ENCODE peak calls at places on chromosomes 4 and X, in five cellular contexts. U is uterus, R is hepatocyte, M is pancreas, C is sigmoid colon. Y is an unnamed sample.
A peak's percentile ranks its signal among the peaks of the same experiment; 100 is the strongest.

GRCh38 chr4:182010876-182011275 is 232.3 kb upstream of the TENM3 start:
- DNase-seq in U (no peak), R (no peak), M (no peak), C (no peak), Y (peak; percentile 34)

GRCh38 chr4:144591401-144591800 is 54.6 kb upstream of the HHIP start:
- DNase-seq in U (no peak), R (peak; percentile 58), M (no peak), C (no peak), Y (peak; percentile 29)

GRCh38 chrX:63453571-63453970 is 102.4 kb upstream of the SPIN4 start:
- DNase-seq in U (no peak), R (no peak), M (no peak), C (no peak), Y (no peak)

GRCh38 chr4:105147226-105148151 is 813 bp downstream of the TET2 start:
- DNase-seq in U (no peak), R (peak; percentile 48), M (peak; percentile 62), C (peak; percentile 66), Y (peak; percentile 81)

GRCh38 chr4:126850286-126850685 is 782.5 kb upstream of the INTU start:
- DNase-seq in U (no peak), R (peak; percentile 12), M (no peak), C (no peak), Y (peak; percentile 43)

GRCh38 chrX:24498181-24498580 is 33.1 kb downstream of the PDK3 start:
- DNase-seq in U (peak; percentile 23), R (peak; percentile 26), M (no peak), C (peak; percentile 74), Y (no peak)

GRCh38 chr4:15147709-15148651 is 145.7 kb downstream of the CPEB2 start:
- DNase-seq in U (no peak), R (no peak), M (no peak), C (no peak), Y (no peak)

GRCh38 chrX:66001596-66001995 is 38.3 kb downstream of the VSIG4 start:
- DNase-seq in U (no peak), R (no peak), M (no peak), C (no peak), Y (no peak)

GRCh38 chr4:89489338-89489771 is 181.8 kb upstream of the GPRIN3 start:
- DNase-seq in U (no peak), R (no peak), M (no peak), C (no peak), Y (no peak)

GRCh38 chr4:112951362-112951962 is 98.0 kb upstream of the ANK2 start:
- DNase-seq in U (no peak), R (peak; percentile 12), M (no peak), C (no peak), Y (peak; percentile 53)

GRCh38 chrX:63275127-63275526 is 76.0 kb downstream of the SPIN4 start:
- DNase-seq in U (no peak), R (peak; percentile 13), M (peak; percentile 75), C (no peak), Y (peak; percentile 44)

GRCh38 chrX:136765957-136766356 is 14.8 kb downstream of the ARHGEF6 start:
- DNase-seq in U (no peak), R (no peak), M (no peak), C (no peak), Y (peak; percentile 45)

GRCh38 chr4:87213425-87213824 is 7.0 kb downstream of the KLHL8 start:
- DNase-seq in U (no peak), R (no peak), M (no peak), C (no peak), Y (peak; percentile 39)

GRCh38 chr4:8159522-8160232 is 1.1 kb upstream of the ABLIM2 start:
- DNase-seq in U (no peak), R (no peak), M (no peak), C (no peak), Y (peak; percentile 84)

GRCh38 chrX:48580662-48581061 is 6.4 kb downstream of the RBM3 start:
- DNase-seq in U (no peak), R (no peak), M (no peak), C (no peak), Y (no peak)

GRCh38 chrX:41384041-41384705 is 50.2 kb downstream of the DDX3X start:
- DNase-seq in U (peak; percentile 55), R (peak; percentile 76), M (no peak), C (peak; percentile 75), Y (peak; percentile 65)

GRCh38 chrX:56281789-56282188 is 49.6 kb downstream of the KLF8 start:
- DNase-seq in U (no peak), R (peak; percentile 15), M (no peak), C (no peak), Y (peak; percentile 35)

GRCh38 chr4:54654753-54655152 is 3.0 kb upstream of the KIT start:
- DNase-seq in U (no peak), R (no peak), M (no peak), C (no peak), Y (no peak)

GRCh38 chr4:99366491-99366890 is 13.9 kb upstream of the ADH1C start:
- DNase-seq in U (no peak), R (no peak), M (no peak), C (no peak), Y (no peak)

GRCh38 chr4:185412412-185412811 is 13.4 kb downstream of the UFSP2 start:
- DNase-seq in U (no peak), R (no peak), M (no peak), C (no peak), Y (no peak)

GRCh38 chr4:40702800-40703151 is 47.0 kb upstream of the NSUN7 start:
- DNase-seq in U (no peak), R (no peak), M (no peak), C (no peak), Y (no peak)

DNA sequence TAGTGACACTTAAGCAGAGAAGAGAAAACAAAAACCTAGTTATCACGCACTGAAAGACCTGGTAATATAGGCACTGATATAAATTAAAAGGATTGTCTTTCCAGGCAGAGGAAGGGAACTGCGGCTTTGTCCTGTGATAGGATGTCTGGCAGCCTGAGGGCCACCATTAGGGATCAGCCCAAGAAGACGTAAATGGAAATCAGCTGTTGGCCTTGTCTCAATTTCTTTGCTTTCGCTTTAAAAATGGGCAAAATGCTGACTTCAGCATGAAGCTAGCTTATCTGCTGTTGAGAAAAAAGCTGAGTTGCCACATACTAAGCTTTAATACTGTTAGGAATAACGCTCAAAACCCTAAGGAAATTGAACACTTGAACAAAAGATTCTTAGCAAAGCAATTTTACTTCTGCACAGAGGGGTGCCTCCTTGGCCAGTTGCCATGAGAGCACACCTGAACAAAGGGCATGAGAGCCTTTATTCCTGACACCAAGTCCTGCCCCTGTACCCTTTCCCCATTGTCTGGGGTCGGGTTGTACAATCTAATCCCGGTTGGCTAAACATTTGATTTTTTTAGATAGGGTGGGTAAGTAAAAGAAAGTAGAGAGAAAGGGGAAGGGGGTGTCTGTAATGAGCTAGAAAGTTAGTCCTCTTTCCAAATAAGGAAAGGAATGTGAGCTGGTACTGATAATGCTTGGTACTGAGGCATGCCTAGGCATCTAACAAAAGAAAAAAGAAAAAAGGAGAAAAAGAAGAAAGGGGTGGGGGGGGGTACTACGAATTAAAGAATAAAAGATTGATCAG is 85.2 kb upstream of the UCP1 start:
- DNase-seq in U (no peak), R (peak; percentile 70), M (no peak), C (no peak), Y (no peak)
- H3K27ac ChIP-seq in U (peak overlapping the region; percentile 50), R (peak overlapping the region; percentile 96), M (no peak overlapping the region), C (peak overlapping the region; percentile 16), Y (no peak overlapping the region)

GRCh38 chr4:152673489-152673888 is 6.3 kb downstream of the TMEM154 start:
- DNase-seq in U (no peak), R (no peak), M (no peak), C (no peak), Y (no peak)

GRCh38 chr4:152678841-152679240 is 956 bp downstream of the TMEM154 start:
- DNase-seq in U (no peak), R (no peak), M (no peak), C (no peak), Y (no peak)

GRCh38 chr4:152679414-152680281 is at the start of gene TMEM154:
- DNase-seq in U (peak; percentile 18), R (peak; percentile 74), M (peak; percentile 79), C (peak; percentile 72), Y (peak; percentile 83)

GRCh38 chr4:152674359-152674758 is 5.4 kb downstream of the TMEM154 start:
- DNase-seq in U (no peak), R (no peak), M (no peak), C (no peak), Y (no peak)

GRCh38 chr4:152676052-152676854 is 3.5 kb downstream of the TMEM154 start:
- DNase-seq in U (no peak), R (no peak), M (no peak), C (no peak), Y (no peak)
- H3K4me3 ChIP-seq in U (no peak overlapping the region), R (no peak overlapping the region), M (no peak overlapping the region), C (no peak overlapping the region), Y (no peak overlapping the region)

DNA sequence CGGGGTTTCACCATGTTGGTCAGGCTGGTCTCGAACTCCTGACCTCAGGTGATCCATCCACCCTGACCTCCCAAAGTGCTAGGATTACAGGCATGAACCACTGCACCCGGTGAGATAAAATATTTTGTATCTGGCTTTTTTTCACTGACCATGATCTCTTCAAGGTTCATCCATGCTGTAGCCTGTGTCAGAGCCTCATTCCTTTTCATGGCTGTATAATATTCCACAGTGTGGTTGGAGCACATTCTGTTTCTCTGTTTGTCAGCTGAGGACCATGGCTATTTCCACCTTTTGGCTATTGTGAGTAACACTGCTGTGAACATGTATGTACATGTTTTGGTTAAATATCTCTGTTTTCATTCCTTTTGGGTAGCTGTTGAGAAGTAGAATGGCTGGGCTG is 169.2 kb downstream of the SHOX start:
- DNase-seq in U (no peak), R (no peak), M (no peak), C (no peak), Y (no peak)
- H3K27me3 ChIP-seq in U (no peaks in the 10 kb centered on the region), R (no peaks in the 10 kb centered on the region), M (no peaks in the 10 kb centered on the region), C (no peaks in the 10 kb centered on the region), Y (peaks cover 4% of the 10 kb centered on the region)

DNA sequence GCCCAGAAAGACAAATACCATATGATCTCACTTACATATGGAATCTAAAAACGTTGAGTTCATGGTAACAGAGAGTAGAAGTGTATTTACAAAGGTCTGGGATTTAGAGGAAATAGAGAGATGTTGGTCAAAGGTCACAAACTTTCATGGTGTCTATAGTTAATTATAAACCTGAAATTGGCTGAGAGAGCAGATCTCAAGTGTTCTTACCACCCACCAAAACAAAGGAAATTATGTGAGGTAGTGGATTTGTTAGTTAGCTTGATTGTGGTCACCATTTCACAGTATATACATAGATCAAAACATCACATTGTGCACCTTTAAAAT is 186.8 kb downstream of the NWD2 start:
- DNase-seq in U (no peak), R (peak; percentile 58), M (no peak), C (no peak), Y (no peak)
- H3K27ac ChIP-seq in U (no peak overlapping the region), R (peak overlapping the region; percentile 92), M (peak overlapping the region; percentile 21), C (no peak overlapping the region), Y (no peak overlapping the region)

DNA sequence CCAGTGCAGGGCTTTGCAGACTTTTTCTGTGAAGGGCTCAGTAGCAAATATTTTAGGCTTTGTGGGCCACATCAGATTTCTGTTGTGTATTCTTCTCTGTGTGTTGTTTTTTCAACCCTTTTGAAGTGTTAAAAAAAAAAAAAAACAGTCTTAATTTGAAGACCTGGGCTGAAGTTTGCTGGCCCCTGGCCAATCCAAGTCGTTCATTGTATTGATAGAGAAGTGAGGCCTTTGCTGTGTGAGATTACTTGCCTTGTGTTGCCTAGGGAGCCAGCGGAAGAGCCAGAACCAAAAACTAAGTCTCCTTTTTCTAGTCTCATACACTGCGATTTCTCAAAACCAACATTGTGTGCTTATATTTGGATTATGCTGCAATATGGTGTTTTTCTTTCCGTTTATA is 46.9 kb downstream of the MTM1 start:
- DNase-seq in U (no peak), R (no peak), M (no peak), C (no peak), Y (no peak)
- H3K4me3 ChIP-seq in U (no peak overlapping the region), R (no peak overlapping the region), M (no peak overlapping the region), C (no peak overlapping the region), Y (no peak overlapping the region)